ENCODE peak calls at places on chromosome 16, in five cellular contexts. One of them, this sample, is unnamed.

GRCh38 chr16:57528499-57529323 is 7.7 kb downstream of the CCDC102A start:
- DNase-seq in Peyer's patch: peak
- DNase-seq in GM10248: no peak
- DNase-seq in dorsolateral prefrontal cortex: no peak
- DNase-seq in fibroblast of pulmonary artery: no peak
- DNase-seq in this sample: no peak

GRCh38 chr16:31869511-31870201 is 4.0 kb upstream of the ZNF267 start:
- DNase-seq in GM10248: peak
- DNase-seq in dorsolateral prefrontal cortex: no peak
- DNase-seq in Peyer's patch: no peak
- DNase-seq in fibroblast of pulmonary artery: peak
- DNase-seq in this sample: peak

GRCh38 chr16:12215302-12216105 is 239.0 kb downstream of the SNX29 start:
- DNase-seq in Peyer's patch: peak
- DNase-seq in GM10248: no peak
- DNase-seq in dorsolateral prefrontal cortex: no peak
- DNase-seq in fibroblast of pulmonary artery: no peak
- DNase-seq in this sample: no peak

GRCh38 chr16:85829266-85829665 is 29.8 kb downstream of the COX4I1 start:
- DNase-seq in fibroblast of pulmonary artery: no peak
- DNase-seq in dorsolateral prefrontal cortex: no peak
- DNase-seq in Peyer's patch: peak
- DNase-seq in GM10248: no peak
- DNase-seq in this sample: no peak

GRCh38 chr16:12904041-12904671 is 2.8 kb downstream of the SHISA9 start:
- DNase-seq in GM10248: no peak
- DNase-seq in dorsolateral prefrontal cortex: no peak
- DNase-seq in Peyer's patch: no peak
- DNase-seq in fibroblast of pulmonary artery: no peak
- DNase-seq in this sample: no peak

GRCh38 chr16:88387941-88388627 is 5.3 kb downstream of the ZNF469 start:
- DNase-seq in Peyer's patch: peak
- DNase-seq in fibroblast of pulmonary artery: peak
- DNase-seq in dorsolateral prefrontal cortex: no peak
- DNase-seq in GM10248: no peak
- DNase-seq in this sample: no peak

GRCh38 chr16:85151603-85152413 is 39.5 kb upstream of the CIBAR2 start:
- DNase-seq in Peyer's patch: no peak
- DNase-seq in dorsolateral prefrontal cortex: peak
- DNase-seq in fibroblast of pulmonary artery: peak
- DNase-seq in GM10248: peak
- DNase-seq in this sample: peak

GRCh38 chr16:27428035-27428785 is 26.2 kb downstream of the IL21R start:
- DNase-seq in fibroblast of pulmonary artery: no peak
- DNase-seq in GM10248: peak
- DNase-seq in Peyer's patch: no peak
- DNase-seq in dorsolateral prefrontal cortex: no peak
- DNase-seq in this sample: peak

GRCh38 chr16:81734632-81735434 is 44.3 kb upstream of the PLCG2 start:
- DNase-seq in Peyer's patch: no peak
- DNase-seq in dorsolateral prefrontal cortex: peak
- DNase-seq in GM10248: no peak
- DNase-seq in fibroblast of pulmonary artery: no peak
- DNase-seq in this sample: no peak

GRCh38 chr16:54459509-54460235 is 173.1 kb upstream of the IRX3 start:
- DNase-seq in dorsolateral prefrontal cortex: no peak
- DNase-seq in fibroblast of pulmonary artery: no peak
- DNase-seq in Peyer's patch: no peak
- DNase-seq in GM10248: no peak
- DNase-seq in this sample: no peak

GRCh38 chr16:8173111-8173644 is 417.1 kb downstream of the TMEM114 start:
- DNase-seq in fibroblast of pulmonary artery: peak
- DNase-seq in dorsolateral prefrontal cortex: peak
- DNase-seq in GM10248: peak
- DNase-seq in Peyer's patch: peak
- DNase-seq in this sample: peak

GRCh38 chr16:55133654-55134053 is 190.3 kb upstream of the IRX6 start:
- DNase-seq in dorsolateral prefrontal cortex: no peak
- DNase-seq in GM10248: no peak
- DNase-seq in fibroblast of pulmonary artery: no peak
- DNase-seq in Peyer's patch: no peak
- DNase-seq in this sample: no peak

GRCh38 chr16:64696872-64697271 is 425.0 kb downstream of the CDH11 start:
- DNase-seq in Peyer's patch: no peak
- DNase-seq in dorsolateral prefrontal cortex: no peak
- DNase-seq in fibroblast of pulmonary artery: no peak
- DNase-seq in GM10248: no peak
- DNase-seq in this sample: no peak

GRCh38 chr16:61820820-61821219 is 215.4 kb downstream of the CDH8 start:
- DNase-seq in fibroblast of pulmonary artery: no peak
- DNase-seq in dorsolateral prefrontal cortex: no peak
- DNase-seq in GM10248: no peak
- DNase-seq in Peyer's patch: no peak
- DNase-seq in this sample: no peak

GRCh38 chr16:9901-10665 is 43.3 kb downstream of the POLR3K start:
- DNase-seq in Peyer's patch: peak
- DNase-seq in GM10248: no peak
- DNase-seq in dorsolateral prefrontal cortex: no peak
- DNase-seq in fibroblast of pulmonary artery: peak
- DNase-seq in this sample: no peak

GRCh38 chr16:12257926-12258561 is 281.5 kb downstream of the SNX29 start:
- DNase-seq in fibroblast of pulmonary artery: no peak
- DNase-seq in GM10248: no peak
- DNase-seq in dorsolateral prefrontal cortex: no peak
- DNase-seq in Peyer's patch: peak
- DNase-seq in this sample: no peak

GRCh38 chr16:86854058-86854621 is 275.8 kb downstream of the FOXL1 start:
- DNase-seq in Peyer's patch: no peak
- DNase-seq in GM10248: no peak
- DNase-seq in fibroblast of pulmonary artery: no peak
- DNase-seq in dorsolateral prefrontal cortex: no peak
- DNase-seq in this sample: no peak
- TF ChIP-seq CTCF in Peyer's patch: no peak
- TF ChIP-seq CTCF in GM10248: no peak
- TF ChIP-seq CTCF in fibroblast of pulmonary artery: no peak
- TF ChIP-seq CTCF in dorsolateral prefrontal cortex: no peak
- TF ChIP-seq CTCF in this sample: no peak

GRCh38 chr16:2529061-2529931 is 1.9 kb downstream of the CEMP1 start:
- DNase-seq in Peyer's patch: peak
- DNase-seq in dorsolateral prefrontal cortex: no peak
- DNase-seq in fibroblast of pulmonary artery: no peak
- DNase-seq in GM10248: no peak
- DNase-seq in this sample: no peak
- TF ChIP-seq CTCF in Peyer's patch: no peak
- TF ChIP-seq CTCF in dorsolateral prefrontal cortex: no peak
- TF ChIP-seq CTCF in fibroblast of pulmonary artery: no peak
- TF ChIP-seq CTCF in GM10248: no peak
- TF ChIP-seq CTCF in this sample: no peak

GRCh38 chr16:66306366-66307150 is 59.9 kb upstream of the CDH5 start:
- DNase-seq in fibroblast of pulmonary artery: no peak
- DNase-seq in GM10248: no peak
- DNase-seq in dorsolateral prefrontal cortex: no peak
- DNase-seq in Peyer's patch: no peak
- DNase-seq in this sample: no peak
- TF ChIP-seq CTCF in fibroblast of pulmonary artery: no peak
- TF ChIP-seq CTCF in GM10248: no peak
- TF ChIP-seq CTCF in dorsolateral prefrontal cortex: no peak
- TF ChIP-seq CTCF in Peyer's patch: no peak
- TF ChIP-seq CTCF in this sample: no peak

DNA sequence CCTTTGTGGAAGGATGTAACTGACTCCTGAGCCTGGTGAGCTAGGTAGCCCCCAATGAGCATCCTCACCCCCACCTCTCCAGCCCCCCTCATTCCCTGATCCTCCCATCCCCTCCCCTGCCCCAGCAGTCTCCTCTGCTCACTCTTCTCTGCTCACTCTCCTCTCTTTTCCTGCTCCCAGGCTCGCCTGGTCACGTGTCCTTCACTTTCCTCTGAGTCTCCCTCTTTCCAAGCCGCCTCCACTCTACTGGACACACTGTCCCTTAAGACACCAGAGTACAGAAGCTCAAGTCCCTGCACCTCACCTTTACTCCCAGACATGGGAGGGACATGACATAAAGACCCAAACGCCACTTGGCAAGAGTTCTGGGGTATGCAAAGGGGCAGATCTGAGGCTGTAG is 76.3 kb upstream of the RBL2 start:
- DNase-seq in dorsolateral prefrontal cortex: no peak
- DNase-seq in Peyer's patch: no peak
- DNase-seq in fibroblast of pulmonary artery: no peak
- DNase-seq in GM10248: no peak
- DNase-seq in this sample: no peak
- TF ChIP-seq CTCF in dorsolateral prefrontal cortex: no peak
- TF ChIP-seq CTCF in Peyer's patch: no peak
- TF ChIP-seq CTCF in fibroblast of pulmonary artery: no peak
- TF ChIP-seq CTCF in GM10248: no peak
- TF ChIP-seq CTCF in this sample: no peak

This sample was measured in GM12865.